ENCODE peak calls at places on chromosomes 1 and 21, in five cellular contexts. K, G, P, L and F are unnamed samples.

GRCh38 chr1:93672069-93672468 is 9.6 kb downstream of the BCAR3 start:
- DNase-seq in L (peak; percentile 85), K (peak; percentile 47), P (peak; percentile 76), G (peak; percentile 80), F (peak; percentile 84)

GRCh38 chr1:10662824-10663667 is 133.4 kb downstream of the CASZ1 start:
- DNase-seq in G (no peak), L (no peak), K (no peak), P (no peak), F (no peak)

GRCh38 chr1:175984813-175985212 is 222.3 kb downstream of the COP1 start:
- DNase-seq in L (no peak), P (no peak), K (no peak), G (no peak), F (no peak)

GRCh38 chr1:21384620-21385019 is 55.3 kb upstream of the NBPF3 start:
- DNase-seq in G (no peak), P (no peak), L (no peak), K (no peak), F (no peak)

GRCh38 chr1:93690921-93691789 is 9.5 kb upstream of the BCAR3 start:
- DNase-seq in K (no peak), G (no peak), L (no peak), P (no peak), F (no peak)

GRCh38 chr1:9289090-9289534 is 3.6 kb upstream of the SPSB1 start:
- DNase-seq in P (peak; percentile 48), K (peak; percentile 66), L (peak; percentile 72), G (peak; percentile 84), F (peak; percentile 79)

GRCh38 chr1:3383679-3384078 is 70.8 kb upstream of the ARHGEF16 start:
- DNase-seq in P (no peak), K (no peak), L (no peak), G (no peak), F (no peak)

GRCh38 chr1:53277326-53277725 is 39.0 kb upstream of the MAGOH start:
- DNase-seq in P (no peak), K (no peak), L (no peak), G (no peak), F (no peak)

GRCh38 chr1:30184393-30185141 is 538.8 kb downstream of the MATN1 start:
- DNase-seq in G (no peak), K (no peak), P (no peak), L (peak; percentile 27), F (no peak)

GRCh38 chr1:159970932-159971342 is 16.9 kb upstream of the SLAMF9 start:
- DNase-seq in K (no peak), P (no peak), L (no peak), G (no peak), F (no peak)

GRCh38 chr1:218426343-218426657 is 81.2 kb downstream of the TGFB2 start:
- DNase-seq in K (peak; percentile 54), G (peak; percentile 44), P (no peak), L (no peak), F (peak; percentile 67)

GRCh38 chr21:24375201-24375600 is 1232.1 kb downstream of the MRPL39 start:
- DNase-seq in L (no peak), G (no peak), P (no peak), K (no peak), F (no peak)

GRCh38 chr1:202192770-202193613 is 607 bp upstream of the LGR6 start:
- DNase-seq in L (peak; percentile 68), K (peak; percentile 67), P (peak; percentile 50), G (peak; percentile 41), F (peak; percentile 43)

GRCh38 chr1:29456685-29457084 is 220.4 kb downstream of the PTPRU start:
- DNase-seq in K (no peak), L (no peak), G (no peak), P (no peak), F (no peak)

GRCh38 chr1:70503358-70503757 is 92.3 kb downstream of the CTH start:
- DNase-seq in L (no peak), G (no peak), K (peak; percentile 72), P (no peak), F (peak; percentile 49)

GRCh38 chr1:215083408-215083961 is 948 bp downstream of the KCNK2 start:
- DNase-seq in G (no peak), L (no peak), K (peak; percentile 79), P (no peak), F (peak; percentile 54)

GRCh38 chr1:207579436-207579799 is 65.5 kb upstream of the CR1L start:
- DNase-seq in L (peak; percentile 52), G (no peak), K (peak; percentile 74), P (no peak), F (peak; percentile 73)

GRCh38 chr21:29342394-29342957 is 43.8 kb downstream of the BACH1 start:
- DNase-seq in L (peak; percentile 85), P (peak; percentile 68), G (peak; percentile 77), K (peak; percentile 94), F (peak; percentile 99)

GRCh38 chr1:196387766-196388165 is 220.5 kb downstream of the KCNT2 start:
- DNase-seq in L (no peak), K (peak; percentile 39), P (no peak), G (no peak), F (peak; percentile 73)

GRCh38 chr1:21509351-21510112 is at the start of gene ALPL:
- DNase-seq in P (no peak), G (no peak), K (no peak), L (no peak), F (no peak)

GRCh38 chr1:37808369-37809319 is 636 bp upstream of the YRDC start:
- DNase-seq in K (peak; percentile 90), P (peak; percentile 63), G (peak; percentile 48), L (peak; percentile 82), F (peak; percentile 77)

GRCh38 chr1:58773406-58773840 is 10.4 kb downstream of the JUN start:
- DNase-seq in L (no peak), G (peak; percentile 81), K (peak; percentile 52), P (peak; percentile 67), F (peak; percentile 60)

GRCh38 chr1:93905051-93905450 is 4.2 kb downstream of the GCLM start:
- DNase-seq in K (peak; percentile 18), L (no peak), P (no peak), G (no peak), F (no peak)

GRCh38 chr1:230456478-230456877 is 30.3 kb upstream of the PGBD5 start:
- DNase-seq in P (no peak), G (no peak), K (no peak), L (no peak), F (no peak)

GRCh38 chr1:9539829-9540550 is 725 bp downstream of the SLC25A33 start:
- DNase-seq in K (peak; percentile 84), G (peak; percentile 32), P (peak; percentile 41), L (peak; percentile 64), F (peak; percentile 46)

GRCh38 chr1:41482001-41482765 is 2.3 kb downstream of the EDN2 start:
- DNase-seq in G (no peak), L (peak; percentile 74), K (no peak), P (no peak), F (no peak)

GRCh38 chr1:39406533-39407478 is 84.6 kb upstream of the BMP8A start:
- DNase-seq in L (peak; percentile 54), K (peak; percentile 82), G (no peak), P (no peak), F (peak; percentile 86)
- H3K4me1 ChIP-seq in L (peaks cover 57% of the 10 kb centered on the region), K (peaks cover 45% of the 10 kb centered on the region), G (peaks cover 67% of the 10 kb centered on the region), P (peaks cover 73% of the 10 kb centered on the region), F (peaks cover 30% of the 10 kb centered on the region)

DNA sequence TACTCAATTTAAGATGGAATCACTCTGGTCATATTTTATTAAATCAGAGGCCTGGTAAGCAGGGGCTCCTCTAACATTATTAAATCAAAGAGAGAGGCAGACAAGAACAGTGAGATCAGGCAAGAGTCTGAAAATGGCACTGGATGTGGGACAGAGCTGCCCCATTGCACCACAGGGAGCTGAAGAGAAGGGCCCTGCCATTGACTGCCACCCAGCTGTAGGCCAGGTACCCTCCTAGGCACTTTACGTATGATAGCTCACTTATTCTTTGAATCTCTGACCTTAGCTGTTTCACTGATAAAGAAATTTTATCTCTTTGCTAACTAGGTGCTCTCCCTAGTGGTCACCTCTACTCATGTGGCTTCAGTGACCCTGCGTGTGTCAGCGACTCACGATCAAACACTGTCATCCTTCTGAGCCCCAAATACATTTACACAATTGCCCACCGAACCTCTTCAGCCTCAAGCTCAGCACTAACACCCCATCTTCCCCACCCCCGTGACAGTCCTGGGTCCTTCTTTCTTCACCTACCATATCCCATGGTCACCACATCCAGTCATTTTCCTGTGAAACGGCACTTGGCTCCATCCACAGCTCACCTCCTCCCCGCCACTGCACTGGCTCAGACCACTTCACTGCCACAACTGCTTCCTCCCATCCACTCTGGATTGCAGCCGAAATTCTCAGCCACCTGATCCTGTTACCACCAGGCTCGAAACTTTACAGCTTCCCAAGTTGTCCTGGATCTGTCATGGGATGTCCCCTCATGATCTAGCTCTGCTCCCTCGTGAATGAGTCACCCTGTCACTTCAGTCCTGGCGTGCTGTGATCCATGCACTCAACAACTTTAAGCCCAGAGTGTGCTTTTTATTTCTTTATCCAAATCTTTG is 97.3 kb upstream of the SYT6 start:
- DNase-seq in K (no peak), G (no peak), L (no peak), P (peak; percentile 27), F (no peak)
- H3K4me1 ChIP-seq in K (no peaks in the 10 kb centered on the region), G (no peaks in the 10 kb centered on the region), L (no peaks in the 10 kb centered on the region), P (peaks cover 10% of the 10 kb centered on the region), F (no peaks in the 10 kb centered on the region)

GRCh38 chr1:32818804-32819541 is 1.5 kb downstream of the S100PBP start:
- DNase-seq in L (no peak), K (no peak), G (no peak), P (no peak), F (no peak)

GRCh38 chr1:32817815-32818786 is 648 bp downstream of the S100PBP start:
- DNase-seq in K (peak; percentile 79), L (peak; percentile 90), P (peak; percentile 83), G (peak; percentile 77), F (peak; percentile 57)

GRCh38 chr1:32813941-32814739 is 3.0 kb downstream of the YARS1 start:
- DNase-seq in P (no peak), K (peak; percentile 68), G (no peak), L (peak; percentile 49), F (peak; percentile 62)

GRCh38 chr1:32816676-32817158 is 441 bp downstream of the YARS1 start:
- DNase-seq in K (peak; percentile 66), P (no peak), G (peak; percentile 22), L (no peak), F (peak; percentile 44)

DNA sequence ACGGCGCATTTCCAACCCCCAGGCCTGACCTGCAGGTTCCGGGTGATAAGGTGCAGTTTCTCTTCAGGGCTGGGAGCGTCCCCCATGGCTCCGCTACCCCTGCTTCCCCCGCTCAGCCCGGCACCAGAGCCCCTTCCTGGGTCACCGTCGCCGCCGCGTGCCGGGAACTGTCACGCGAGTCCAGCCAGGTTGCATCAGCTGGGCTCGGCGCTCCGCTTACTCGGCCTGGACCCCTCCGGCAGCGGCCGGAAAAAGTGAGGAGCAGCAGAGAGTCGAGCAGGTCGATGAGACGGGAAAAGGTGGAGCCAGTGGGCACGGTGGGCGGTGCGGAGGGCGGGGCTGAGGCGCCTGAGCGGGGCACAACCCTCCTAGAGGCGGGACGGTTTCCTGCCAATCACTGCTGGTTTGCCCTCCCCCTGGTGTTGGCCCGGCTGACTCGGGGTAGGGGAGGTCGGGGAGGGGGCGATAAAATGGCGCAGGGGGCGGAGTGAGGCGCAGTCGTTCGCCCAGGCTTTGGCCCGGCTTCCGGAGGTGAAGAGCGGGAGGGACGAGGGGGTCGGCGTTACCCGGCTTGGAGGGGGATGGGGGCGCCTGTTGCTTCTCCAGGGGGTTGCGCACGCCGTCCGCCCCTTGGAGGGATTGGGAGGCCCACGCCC is at the start of the genes S100PBP and YARS1:
- DNase-seq in L (peak; percentile 100), K (peak; percentile 99), P (peak; percentile 100), G (peak; percentile 99), F (peak; percentile 97)
- H3K4me1 ChIP-seq in L (peaks cover 33% of the 10 kb centered on the region), K (peaks cover 28% of the 10 kb centered on the region), P (peaks cover 76% of the 10 kb centered on the region), G (peaks cover 47% of the 10 kb centered on the region), F (peaks cover 5% of the 10 kb centered on the region)

DNA sequence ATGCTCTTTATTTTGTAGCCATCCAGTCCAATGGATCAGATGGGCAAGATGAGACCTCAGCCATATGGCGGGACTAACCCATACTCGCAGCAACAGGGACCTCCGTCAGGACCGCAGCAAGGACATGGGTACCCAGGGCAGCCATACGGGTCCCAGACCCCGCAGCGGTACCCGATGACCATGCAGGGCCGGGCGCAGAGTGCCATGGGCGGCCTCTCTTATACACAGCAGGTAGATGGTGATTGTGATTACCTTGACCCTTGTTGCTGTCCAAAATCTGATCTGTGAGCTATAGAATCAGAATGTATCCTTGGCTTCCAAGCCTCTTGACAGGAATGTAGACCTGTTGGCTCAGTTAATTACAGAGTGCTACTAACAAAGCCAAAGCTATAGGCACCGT is 33.8 kb downstream of the ARID1A start:
- DNase-seq in P (no peak), L (no peak), K (no peak), G (no peak), F (no peak)
- H3K4me1 ChIP-seq in P (peaks cover 96% of the 10 kb centered on the region), L (peaks cover 53% of the 10 kb centered on the region), K (peaks cover 48% of the 10 kb centered on the region), G (peaks cover 82% of the 10 kb centered on the region), F (peaks cover 18% of the 10 kb centered on the region)